ENCODE peak calls at places on chromosomes 4 and X, in five cellular contexts. H is suprapubic skin, V is stomach, Z is right cardiac atrium, C is aorta. D is an unnamed sample.
A peak's percentile ranks its signal among the peaks of the same experiment; 100 is the strongest.

GRCh38 chr4:65358914-65359313 is 311.4 kb downstream of the EPHA5 start:
- DNase-seq in H (no peak), V (no peak), Z (no peak), C (no peak), D (no peak)

GRCh38 chr4:23946307-23946706 is 56.5 kb upstream of the PPARGC1A start:
- DNase-seq in H (no peak), V (no peak), Z (no peak), C (no peak), D (no peak)

GRCh38 chr4:106409901-106410889 is 41.6 kb upstream of the GIMD1 start:
- DNase-seq in H (no peak), V (no peak), Z (no peak), C (no peak), D (no peak)

GRCh38 chr4:152935661-152936445 is at the start of gene FHDC1:
- DNase-seq in H (peak; percentile 60), V (peak; percentile 90), Z (peak; percentile 66), C (no peak), D (no peak)

GRCh38 chrX:22800360-22800759 is 199.4 kb upstream of the DDX53 start:
- DNase-seq in H (no peak), V (no peak), Z (peak; percentile 41), C (peak; percentile 61), D (no peak)

GRCh38 chr4:39526810-39527295 is 386 bp downstream of the UGDH start:
- DNase-seq in H (no peak), V (no peak), Z (no peak), C (no peak), D (no peak)

GRCh38 chr4:81466841-81467671 is 4.7 kb downstream of the RASGEF1B start:
- DNase-seq in H (no peak), V (peak; percentile 75), Z (peak; percentile 54), C (peak; percentile 49), D (peak; percentile 27)

GRCh38 chr4:10099521-10100325 is 16.9 kb downstream of the WDR1 start:
- DNase-seq in H (no peak), V (no peak), Z (no peak), C (no peak), D (no peak)

GRCh38 chr4:101337688-101338087 is 9.6 kb downstream of the PPP3CA start:
- DNase-seq in H (no peak), V (no peak), Z (no peak), C (no peak), D (no peak)

GRCh38 chr4:59925290-59925689 is 1274.8 kb upstream of the ADGRL3 start:
- DNase-seq in H (no peak), V (no peak), Z (no peak), C (no peak), D (no peak)

GRCh38 chrX:98338544-98338943 is 1454.8 kb downstream of the RPA4 start:
- DNase-seq in H (no peak), V (no peak), Z (no peak), C (no peak), D (no peak)

GRCh38 chr4:26719954-26720552 is 136.2 kb downstream of the TBC1D19 start:
- DNase-seq in H (no peak), V (no peak), Z (no peak), C (no peak), D (no peak)

GRCh38 chrX:133250184-133251080 is 32.3 kb upstream of the TFDP3 start:
- DNase-seq in H (no peak), V (no peak), Z (peak; percentile 48), C (no peak), D (no peak)

GRCh38 chr4:4853371-4853823 is 6.1 kb upstream of the MSX1 start:
- DNase-seq in H (no peak), V (no peak), Z (no peak), C (no peak), D (no peak)

GRCh38 chr4:175946472-175947116 is 119.0 kb upstream of the WDR17 start:
- DNase-seq in H (no peak), V (no peak), Z (no peak), C (no peak), D (no peak)

GRCh38 chr4:152100378-152101201 is 339.8 kb upstream of the GATB start:
- DNase-seq in H (no peak), V (peak; percentile 37), Z (no peak), C (no peak), D (peak; percentile 12)

GRCh38 chr4:115944146-115944905 is 830.9 kb upstream of the NDST4 start:
- DNase-seq in H (no peak), V (no peak), Z (no peak), C (no peak), D (no peak)

GRCh38 chr4:40822781-40823180 is 73.0 kb downstream of the NSUN7 start:
- DNase-seq in H (no peak), V (no peak), Z (no peak), C (no peak), D (no peak)

GRCh38 chr4:138858419-138858818 is 157.2 kb upstream of the NOCT start:
- DNase-seq in H (no peak), V (no peak), Z (no peak), C (no peak), D (no peak)

GRCh38 chr4:161767116-161767515 is 396.7 kb downstream of the FSTL5 start:
- DNase-seq in H (no peak), V (no peak), Z (no peak), C (no peak), D (no peak)

GRCh38 chr4:24624381-24624780 is 40.0 kb upstream of the DHX15 start:
- DNase-seq in H (no peak), V (no peak), Z (no peak), C (no peak), D (no peak)

DNA sequence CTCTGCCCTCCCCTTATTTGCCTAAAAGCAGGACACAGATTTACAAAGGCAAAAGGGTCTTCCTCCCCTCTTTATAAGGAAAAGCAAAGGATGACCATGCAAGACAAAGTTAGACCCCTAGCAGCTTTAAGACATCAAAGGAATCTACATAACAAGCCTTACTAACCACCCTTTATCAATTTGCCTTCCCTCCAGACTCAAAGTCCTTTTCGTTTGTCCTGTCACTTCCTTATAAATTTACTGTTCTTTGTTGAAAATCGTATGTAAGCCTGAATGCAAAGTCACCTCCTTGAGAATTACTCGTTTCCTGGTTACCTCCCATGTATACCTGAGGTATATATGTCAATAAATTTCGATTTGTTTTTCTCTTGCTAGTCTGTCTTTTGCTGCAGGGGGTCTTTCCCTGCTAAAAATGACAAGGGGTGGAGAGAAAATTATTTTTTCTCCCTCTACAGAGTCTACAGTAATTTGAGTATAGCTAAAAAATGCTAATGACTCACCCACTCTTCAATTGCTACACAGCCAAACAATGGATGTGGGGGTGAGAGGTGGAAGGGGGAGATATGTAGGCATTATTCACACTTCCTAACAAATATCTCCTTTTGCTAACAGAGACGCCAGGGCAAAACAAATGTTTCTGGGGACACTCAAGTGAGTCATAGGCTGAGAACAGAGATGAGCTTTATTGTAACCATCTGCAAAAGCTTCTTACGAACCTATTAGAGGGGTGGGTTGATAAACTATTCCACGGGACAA is 13.2 kb downstream of the SCD5 start:
- DNase-seq in H (no peak), V (no peak), Z (no peak), C (no peak), D (no peak)
- H3K27ac ChIP-seq in H (peak overlapping the region; percentile 22), V (peak overlapping the region; percentile 40), Z (no peak overlapping the region), C (no peak overlapping the region), D (peak overlapping the region; percentile 54)

GRCh38 chrX:50202539-50202938 is 1.7 kb upstream of the AKAP4 start:
- DNase-seq in H (no peak), V (no peak), Z (no peak), C (no peak), D (no peak)

GRCh38 chrX:50200907-50201306 is at the start of gene AKAP4:
- DNase-seq in H (no peak), V (no peak), Z (no peak), C (no peak), D (no peak)

DNA sequence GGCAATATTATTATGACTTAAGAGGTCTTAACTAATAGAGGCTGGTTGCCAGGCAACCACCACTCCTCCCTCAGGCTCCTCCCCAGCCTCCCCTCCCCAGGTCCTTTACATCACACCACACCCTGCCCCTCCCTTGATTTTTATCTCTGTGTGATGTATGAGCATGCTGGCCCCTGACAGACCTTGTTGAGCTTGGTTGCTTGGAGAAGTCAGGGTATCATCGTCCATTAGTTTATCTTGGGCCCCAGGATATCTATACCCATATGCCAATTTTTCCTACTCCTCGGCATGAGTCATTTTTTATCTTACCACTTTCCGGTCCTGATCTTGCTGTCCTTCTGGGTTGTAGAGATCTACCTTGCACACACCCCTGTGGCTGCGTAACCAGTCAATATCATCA is 2.5 kb downstream of the AKAP4 start:
- DNase-seq in H (no peak), V (no peak), Z (no peak), C (no peak), D (no peak)
- H3K27ac ChIP-seq in H (no peak overlapping the region), V (no peak overlapping the region), Z (no peak overlapping the region), C (no peak overlapping the region), D (no peak overlapping the region)

DNA sequence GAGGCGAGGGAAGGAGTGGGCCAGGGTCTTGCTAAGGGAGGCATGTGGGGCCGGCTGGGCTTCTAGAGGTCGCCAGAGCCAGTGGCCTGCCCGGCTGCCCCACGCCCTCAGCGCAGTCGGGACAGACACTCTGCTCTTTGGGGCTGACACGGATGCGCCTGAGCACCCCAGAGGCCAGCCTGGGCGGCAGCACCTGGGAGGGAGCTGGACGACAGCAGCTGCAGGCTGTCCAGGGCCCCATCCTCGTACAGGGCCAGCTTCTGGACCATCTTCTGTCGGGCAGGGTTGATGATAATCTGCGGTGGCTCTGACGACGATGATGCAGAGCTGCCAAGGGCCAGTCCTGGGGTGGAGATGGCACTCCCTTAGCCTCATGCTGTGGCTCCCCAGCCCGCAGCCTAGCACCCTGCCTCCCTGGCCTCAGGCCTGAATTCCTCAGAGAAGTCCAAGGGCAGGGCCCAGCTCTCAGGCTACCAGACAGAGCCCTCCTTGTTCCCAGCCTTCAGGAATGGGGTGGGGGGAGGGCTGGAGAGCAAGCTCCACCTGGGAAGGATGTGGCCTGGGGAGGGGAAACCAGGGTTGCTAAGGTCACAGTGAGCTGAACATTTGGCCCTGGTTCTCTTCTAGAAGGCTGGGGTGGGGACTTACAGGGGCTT is 7.2 kb downstream of the IRAK1 start:
- DNase-seq in H (no peak), V (no peak), Z (peak; percentile 62), C (peak; percentile 41), D (no peak)
- H3K27ac ChIP-seq in H (peak overlapping the region; percentile 48), V (no peak overlapping the region), Z (no peak overlapping the region), C (no peak overlapping the region), D (peak overlapping the region; percentile 73)

GRCh38 chrX:153334654-153335295 is 822 bp downstream of the ZNF275 start:
- DNase-seq in H (no peak), V (no peak), Z (no peak), C (no peak), D (no peak)
- H3K27ac ChIP-seq in H (no peak overlapping the region), V (peak overlapping the region; percentile 84), Z (no peak overlapping the region), C (no peak overlapping the region), D (peak overlapping the region; percentile 51)

D was measured in substantia nigra.